ENCODE peak calls at places on chromosomes 7 and 10, in six cellular contexts. M, T, Q, K, D and Z are unnamed samples. For H3K9me3, the result is how much of the 10 kb centered on the place peaks cover.

GRCh38 chr7:113085781-113086390 is 741 bp downstream of the GPR85 start:
- DNase-seq in M (no peak), T (no peak), Q (no peak), K (no peak), D (no peak), Z (no peak)

GRCh38 chr7:157862731-157863130 is 525.9 kb downstream of the DNAJB6 start:
- DNase-seq in M (no peak), T (no peak), Q (no peak), K (no peak), D (no peak), Z (no peak)

GRCh38 chr7:158579662-158580646 is 7.7 kb downstream of the PTPRN2 start:
- DNase-seq in M (no peak), T (no peak), Q (no peak), K (no peak), D (no peak), Z (no peak)

GRCh38 chr10:46014215-46014614 is 16.2 kb downstream of the NCOA4 start:
- DNase-seq in M (no peak), T (no peak), Q (no peak), K (no peak), D (no peak), Z (no peak)

GRCh38 chr10:110822708-110823291 is 48.9 kb upstream of the PDCD4 start:
- DNase-seq in M (no peak), T (peak), Q (no peak), K (peak), D (no peak), Z (no peak)

GRCh38 chr7:40175725-40176510 is 41.1 kb downstream of the SUGCT start:
- DNase-seq in M (no peak), T (no peak), Q (no peak), K (no peak), D (no peak), Z (no peak)

GRCh38 chr7:47536705-47537611 is 45.0 kb downstream of the TNS3 start:
- DNase-seq in M (peak), T (peak), Q (no peak), K (peak), D (peak), Z (no peak)

GRCh38 chr10:49585387-49585786 is 24.7 kb upstream of the SLC18A3 start:
- DNase-seq in M (no peak), T (no peak), Q (no peak), K (no peak), D (no peak), Z (peak)

GRCh38 chr7:124269774-124270173 is 236.9 kb upstream of the TMEM229A start:
- DNase-seq in M (no peak), T (no peak), Q (no peak), K (no peak), D (no peak), Z (no peak)

GRCh38 chr10:69757553-69758309 is 44.0 kb upstream of the COL13A1 start:
- DNase-seq in M (no peak), T (peak), Q (no peak), K (peak), D (peak), Z (no peak)

GRCh38 chr7:142338633-142339501 is 81.0 kb upstream of the PRSS58 start:
- DNase-seq in M (no peak), T (peak), Q (no peak), K (no peak), D (no peak), Z (no peak)

GRCh38 chr7:55112056-55112455 is 93.2 kb downstream of the EGFR start:
- DNase-seq in M (no peak), T (no peak), Q (no peak), K (no peak), D (no peak), Z (no peak)

GRCh38 chr10:101227765-101228681 is 1.2 kb downstream of the LBX1 start:
- DNase-seq in M (no peak), T (no peak), Q (no peak), K (no peak), D (no peak), Z (no peak)

GRCh38 chr10:102341038-102341688 is 54.3 kb upstream of the NFKB2 start:
- DNase-seq in M (no peak), T (no peak), Q (no peak), K (no peak), D (no peak), Z (no peak)

GRCh38 chr7:158849553-158850389 is 6.6 kb upstream of the DYNC2I1 start:
- DNase-seq in M (no peak), T (no peak), Q (no peak), K (no peak), D (no peak), Z (no peak)

GRCh38 chr7:47153571-47153970 is 428.3 kb downstream of the TNS3 start:
- DNase-seq in M (no peak), T (peak), Q (no peak), K (peak), D (no peak), Z (no peak)

GRCh38 chr7:8284606-8285005 is 22.6 kb upstream of the ICA1 start:
- DNase-seq in M (no peak), T (peak), Q (no peak), K (peak), D (no peak), Z (no peak)

GRCh38 chr7:6228865-6229264 is 43.6 kb downstream of the CYTH3 start:
- DNase-seq in M (no peak), T (no peak), Q (no peak), K (no peak), D (no peak), Z (no peak)

GRCh38 chr7:101993311-101993710 is 175.9 kb downstream of the CUX1 start:
- DNase-seq in M (no peak), T (no peak), Q (no peak), K (no peak), D (no peak), Z (no peak)

GRCh38 chr7:17078298-17078697 is 196.5 kb upstream of the AGR3 start:
- DNase-seq in M (no peak), T (no peak), Q (no peak), K (no peak), D (no peak), Z (no peak)

GRCh38 chr7:32036557-32036956 is 33.6 kb downstream of the PDE1C start:
- DNase-seq in M (no peak), T (no peak), Q (no peak), K (no peak), D (no peak), Z (no peak)

DNA sequence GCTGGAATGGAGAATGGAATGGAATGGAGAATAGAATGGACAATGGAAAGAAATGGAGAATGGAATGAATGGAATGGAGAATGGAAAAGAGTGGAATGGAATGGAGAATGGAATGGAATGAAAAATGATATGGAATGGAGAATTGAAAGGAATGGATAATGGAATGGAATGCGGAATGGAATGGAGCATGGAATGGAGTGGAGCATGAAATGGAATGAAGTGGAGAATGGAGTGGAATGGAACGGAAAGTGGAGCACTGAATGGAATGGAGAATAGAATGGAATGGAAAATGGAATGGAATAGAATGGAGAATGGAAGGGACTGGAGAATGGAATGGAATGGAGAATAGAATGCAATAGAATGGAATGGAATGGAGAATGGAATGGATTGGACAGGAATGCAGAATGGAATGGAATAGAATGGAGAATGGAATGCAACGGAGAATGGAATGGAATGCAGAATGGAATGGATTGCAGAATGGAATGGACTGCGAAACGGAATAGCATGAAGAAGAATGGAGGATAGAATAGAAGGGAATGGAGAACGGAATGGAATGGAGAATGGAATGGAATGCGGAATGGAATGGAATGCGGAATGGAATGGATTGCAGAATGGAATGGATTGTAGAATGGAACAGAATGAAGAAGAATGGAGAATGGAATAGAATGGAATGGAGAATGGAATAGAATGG is 89.4 kb downstream of the NSUN6 start:
- DNase-seq in M (no peak), T (no peak), Q (no peak), K (no peak), D (no peak), Z (no peak)
- H3K9me3 ChIP-seq in M (under half), T (under half), Q (under half), K (under half), D (under half), Z (under half)

DNA sequence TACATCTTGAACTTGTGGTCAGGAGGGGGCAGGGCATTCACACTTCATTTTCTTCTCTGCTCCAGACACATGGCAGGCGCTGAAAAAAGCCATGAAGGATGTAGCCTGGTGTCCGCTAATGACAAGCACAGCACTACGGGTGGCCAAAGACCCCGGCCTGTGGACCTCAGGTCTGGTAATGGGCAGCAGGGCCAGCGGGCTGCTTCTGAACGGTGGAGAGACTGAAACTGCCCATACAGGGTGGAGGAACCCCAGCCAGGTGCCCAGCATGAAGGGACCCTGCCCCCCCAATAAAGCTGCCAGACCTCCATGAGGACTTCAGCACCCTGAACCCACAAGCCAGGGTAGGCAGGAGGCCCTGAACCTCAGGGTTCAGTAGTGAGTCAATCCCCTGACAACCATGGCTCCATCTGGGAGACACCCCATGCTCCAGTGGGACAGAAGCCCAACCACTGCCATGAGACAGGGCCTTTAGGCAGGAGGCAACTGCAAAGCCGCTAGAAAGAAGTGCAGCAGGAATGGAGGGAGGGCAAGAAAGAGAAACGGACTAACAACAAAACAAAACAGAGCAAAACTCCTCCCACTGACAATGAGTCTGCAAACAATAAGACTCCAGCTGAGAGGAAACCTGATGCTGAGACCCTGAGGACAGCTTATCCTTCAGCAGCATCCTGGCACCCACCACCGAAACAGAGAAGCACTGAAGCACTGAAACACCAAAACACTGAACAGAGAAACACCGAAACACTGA is 140.2 kb upstream of the PPP2R2D start:
- DNase-seq in M (no peak), T (no peak), Q (no peak), K (no peak), D (no peak), Z (no peak)
- H3K9me3 ChIP-seq in M (under half), T (under half), Q (under half), K (under half), D (under half), Z (under half)

GRCh38 chr10:14263041-14263440 is 67.7 kb downstream of the FRMD4A start:
- DNase-seq in M (no peak), T (no peak), Q (no peak), K (no peak), D (no peak), Z (no peak)

GRCh38 chr10:14259696-14260595 is 70.8 kb downstream of the FRMD4A start:
- DNase-seq in M (no peak), T (peak), Q (no peak), K (peak), D (no peak), Z (no peak)

GRCh38 chr10:14265709-14266108 is 65.0 kb downstream of the FRMD4A start:
- DNase-seq in M (no peak), T (no peak), Q (no peak), K (no peak), D (no peak), Z (no peak)

GRCh38 chr10:14261341-14261740 is 69.4 kb downstream of the FRMD4A start:
- DNase-seq in M (no peak), T (no peak), Q (no peak), K (no peak), D (no peak), Z (no peak)
- H3K9me3 ChIP-seq in M (under half), T (under half), Q (under half), K (under half), D (under half), Z (under half)

GRCh38 chr10:31320179-31320597 is 1.2 kb downstream of the ZEB1 start:
- DNase-seq in M (peak), T (peak), Q (no peak), K (peak), D (peak), Z (no peak)
- H3K9me3 ChIP-seq in M (under half), T (under half), Q (under half), K (under half), D (under half), Z (under half)